ENCODE peak calls at places on chromosomes 16 and 17, in five cellular contexts. M is CD8-positive, alpha-beta T cell; V is dermis blood vessel endothelial cell; H is effector memory CD8-positive, alpha-beta T cell; R is stimulated activated CD8-positive, alpha-beta memory T cell treated with anti-CD3 and anti-CD28 coated beads, Interleukin-15, amount 100 ng/mL, for 24 hours. Z is an unnamed sample.

GRCh38 chr17:79087428-79088143 is 13.0 kb downstream of the ENGASE start:
- DNase-seq in R (peak), H (peak), M (peak), V (peak), Z (no peak)

GRCh38 chr17:29291163-29291752 is 2.7 kb downstream of the NUFIP2 start:
- DNase-seq in V (peak), M (no peak), H (peak), R (no peak), Z (peak)

GRCh38 chr16:67393111-67393789 is at the start of gene TPPP3:
- DNase-seq in R (no peak), M (no peak), V (peak), H (no peak), Z (peak)

GRCh38 chr17:19656336-19656735 is 7.8 kb downstream of the ALDH3A2 start:
- DNase-seq in V (no peak), H (no peak), R (no peak), M (no peak), Z (no peak)

GRCh38 chr17:31596382-31597323 is 205.2 kb downstream of the RAB11FIP4 start:
- DNase-seq in V (peak), H (no peak), R (no peak), M (no peak), Z (no peak)

GRCh38 chr16:88343276-88343791 is 39.4 kb upstream of the ZNF469 start:
- DNase-seq in H (no peak), R (no peak), M (no peak), V (no peak), Z (no peak)

GRCh38 chr16:9040766-9041430 is 50.5 kb upstream of the HAPSTR1 start:
- DNase-seq in R (no peak), H (no peak), M (no peak), V (no peak), Z (no peak)

GRCh38 chr16:30115238-30115637 is 1.9 kb upstream of the GDPD3 start:
- DNase-seq in M (no peak), R (no peak), H (no peak), V (no peak), Z (peak)

GRCh38 chr16:4891886-4892216 is 44.6 kb downstream of the UBN1 start:
- DNase-seq in V (no peak), R (no peak), H (no peak), M (no peak), Z (no peak)

GRCh38 chr16:83599789-83600462 is 207.9 kb upstream of the HSBP1 start:
- DNase-seq in M (no peak), V (no peak), R (no peak), H (no peak), Z (no peak)

GRCh38 chr16:86128246-86128645 is 229.3 kb downstream of the IRF8 start:
- DNase-seq in M (no peak), R (no peak), H (no peak), V (no peak), Z (no peak)

GRCh38 chr17:44117351-44117750 is 6.1 kb downstream of the HDAC5 start:
- DNase-seq in R (no peak), H (no peak), V (no peak), M (no peak), Z (no peak)

GRCh38 chr16:89140981-89141883 is 30.3 kb upstream of the CDH15 start:
- DNase-seq in M (no peak), V (no peak), H (no peak), R (no peak), Z (no peak)

Z was measured in CD4-positive, alpha-beta memory T cell.